ENCODE peak calls at places on chromosomes 12 and 14, in four cellular contexts. S, B, J and C are unnamed samples.

GRCh38 chr14:93234798-93235197 is 27.7 kb downstream of the UBR7 start:
- DNase-seq in S (peak; percentile 19), B (peak; percentile 34), J (peak; percentile 50), C (no peak)

GRCh38 chr14:83463500-83464098 is 1929.9 kb upstream of the SEL1L start:
- DNase-seq in S (peak; percentile 50), B (no peak), J (peak; percentile 61), C (peak; percentile 44)

GRCh38 chr14:60151715-60152114 is 13.5 kb downstream of the DHRS7 start:
- DNase-seq in S (peak; percentile 32), B (peak; percentile 51), J (peak; percentile 97), C (peak; percentile 74)

GRCh38 chr12:96146747-96147146 is 47.4 kb upstream of the ELK3 start:
- DNase-seq in S (no peak), B (no peak), J (no peak), C (no peak)

GRCh38 chr14:33767721-33768457 is 183.0 kb downstream of the EGLN3 start:
- DNase-seq in S (no peak), B (no peak), J (no peak), C (no peak)

GRCh38 chr12:3207858-3208257 is 130.7 kb downstream of the TSPAN9 start:
- DNase-seq in S (peak; percentile 31), B (no peak), J (no peak), C (no peak)

GRCh38 chr12:74431821-74432220 is 105.8 kb upstream of the ATXN7L3B start:
- DNase-seq in S (no peak), B (no peak), J (no peak), C (no peak)

GRCh38 chr14:94310248-94310647 is 12.9 kb downstream of the SERPINA6 start:
- DNase-seq in S (no peak), B (no peak), J (no peak), C (no peak)

GRCh38 chr14:100078997-100079561 is 13.9 kb downstream of the EVL start:
- DNase-seq in S (no peak), B (no peak), J (peak; percentile 85), C (peak; percentile 44)

GRCh38 chr12:66910366-66910974 is 231.6 kb upstream of the GRIP1 start:
- DNase-seq in S (no peak), B (no peak), J (no peak), C (no peak)

DNA sequence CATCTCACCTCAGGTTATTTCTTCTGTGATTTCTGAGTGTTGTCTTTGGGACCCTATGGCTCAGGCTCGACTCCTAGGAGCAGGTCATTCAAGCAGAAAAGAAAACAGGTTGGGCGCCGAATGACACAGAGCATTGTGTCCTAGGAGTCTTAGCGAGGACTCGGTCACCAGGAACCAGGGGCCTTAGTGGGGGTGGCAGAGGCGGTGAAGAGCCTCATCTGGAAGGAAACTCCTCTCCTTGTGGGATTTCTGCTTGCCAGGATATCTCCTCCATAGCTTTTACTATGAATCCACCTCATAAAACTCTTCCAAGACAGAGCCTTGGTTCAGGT is 630 bp downstream of the PLEKHH1 start:
- DNase-seq in S (peak; percentile 51), B (no peak), J (no peak), C (no peak)
- H3K4me3 ChIP-seq in S (no peak overlapping the region), B (peak overlapping the region; percentile 83), J (peak overlapping the region; percentile 59), C (peak overlapping the region; percentile 52)

DNA sequence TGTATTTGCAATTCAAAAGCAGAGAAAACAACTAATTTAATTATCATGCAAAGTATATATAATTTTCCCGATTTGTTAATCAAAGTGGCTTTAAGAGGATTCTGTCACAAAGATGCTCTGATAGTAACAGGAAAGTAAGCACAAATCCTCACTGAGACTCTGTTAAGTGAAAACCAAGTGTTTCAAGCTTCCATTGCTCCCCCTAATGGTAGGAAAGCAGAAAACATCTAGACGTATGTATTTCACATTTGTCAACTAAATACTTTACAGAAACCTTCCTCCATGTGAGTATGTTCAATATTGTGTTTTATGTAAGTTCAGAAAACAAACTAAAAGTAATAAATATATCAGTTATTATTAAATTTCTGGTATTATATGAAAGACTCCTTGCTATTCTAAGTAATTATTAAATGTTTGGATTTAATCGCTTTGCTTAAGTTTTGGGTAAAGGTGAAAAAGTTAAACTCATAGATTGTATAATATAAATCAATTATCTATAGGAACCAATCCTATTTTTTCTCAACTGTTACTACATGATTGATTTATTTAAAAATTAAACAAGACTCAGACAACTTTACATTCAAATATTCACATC is 1.5 kb upstream of the NTS start:
- DNase-seq in S (no peak), B (peak; percentile 9), J (peak; percentile 65), C (peak; percentile 33)
- TF ChIP-seq CTCF in S (peak; percentile 61), B (peak; percentile 77), J (peak; percentile 83), C (peak; percentile 62)

DNA sequence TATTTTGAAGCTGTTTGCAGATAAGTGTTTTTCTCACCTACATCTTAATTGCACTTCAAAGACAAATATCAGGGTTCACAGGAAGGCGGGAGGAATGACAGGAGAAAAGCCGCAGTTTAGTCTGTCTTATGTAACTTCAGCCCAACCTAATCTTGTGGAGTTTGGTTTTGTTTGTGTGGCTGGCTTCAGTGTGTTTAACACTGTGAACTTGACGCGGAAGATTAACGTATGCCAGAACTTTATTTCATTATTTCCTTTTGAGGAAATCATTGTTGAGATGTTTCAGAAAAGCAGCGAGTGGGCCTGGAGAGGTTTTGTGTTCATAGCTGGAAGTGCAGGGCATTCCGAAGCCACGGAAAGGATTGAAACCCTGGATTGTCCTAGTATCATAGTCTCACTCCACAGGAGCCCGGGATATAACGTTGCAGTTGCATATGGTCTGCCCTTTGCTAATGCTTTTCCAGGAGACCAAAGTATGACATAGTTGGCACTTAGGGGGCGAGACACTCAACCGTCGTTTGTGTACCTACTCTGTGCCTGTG is 2.0 kb downstream of the PELI2 start:
- DNase-seq in S (peak; percentile 48), B (no peak), J (peak; percentile 6), C (no peak)
- H3K4me3 ChIP-seq in S (peak overlapping the region; percentile 91), B (no peak overlapping the region), J (peak overlapping the region; percentile 74), C (peak overlapping the region; percentile 51)

GRCh38 chr12:81797100-81797499 is 38.0 kb upstream of the PPFIA2 start:
- DNase-seq in S (no peak), B (peak; percentile 1), J (peak; percentile 4), C (no peak)
- TF ChIP-seq CTCF in S (peak; percentile 23), B (peak; percentile 19), J (peak; percentile 44), C (no peak)

GRCh38 chr14:23067847-23068791 is 10.8 kb upstream of the CDH24 start:
- DNase-seq in S (no peak), B (no peak), J (no peak), C (no peak)

GRCh38 chr14:23071244-23071974 is 14.1 kb upstream of the CDH24 start:
- DNase-seq in S (peak; percentile 87), B (peak; percentile 96), J (peak; percentile 94), C (peak; percentile 87)

GRCh38 chr14:23068792-23069412 is 11.6 kb upstream of the CDH24 start:
- DNase-seq in S (peak; percentile 85), B (peak; percentile 95), J (peak; percentile 95), C (peak; percentile 92)

GRCh38 chr14:23070262-23071129 is 13.2 kb upstream of the CDH24 start:
- DNase-seq in S (no peak), B (no peak), J (no peak), C (no peak)

GRCh38 chr14:23069413-23069806 is 12.1 kb upstream of the CDH24 start:
- DNase-seq in S (no peak), B (no peak), J (no peak), C (no peak)
- H3K4me3 ChIP-seq in S (no peak overlapping the region), B (no peak overlapping the region), J (no peak overlapping the region), C (peak overlapping the region; percentile 79)

GRCh38 chr12:92094751-92095161 is 50.9 kb downstream of the BTG1 start:
- DNase-seq in S (no peak), B (no peak), J (no peak), C (no peak)
- TF ChIP-seq CTCF in S (no peak), B (no peak), J (peak; percentile 29), C (peak; percentile 25)

GRCh38 chr12:51692016-51692415 is 101.0 kb downstream of the SCN8A start:
- DNase-seq in S (no peak), B (no peak), J (no peak), C (no peak)

GRCh38 chr12:51689972-51690371 is 98.9 kb downstream of the SCN8A start:
- DNase-seq in S (no peak), B (no peak), J (no peak), C (no peak)

GRCh38 chr12:51687142-51687935 is 96.3 kb downstream of the SCN8A start:
- DNase-seq in S (no peak), B (no peak), J (peak; percentile 56), C (no peak)

GRCh38 chr12:51683763-51684357 is 92.8 kb downstream of the SCN8A start:
- DNase-seq in S (peak; percentile 60), B (no peak), J (peak; percentile 45), C (no peak)

DNA sequence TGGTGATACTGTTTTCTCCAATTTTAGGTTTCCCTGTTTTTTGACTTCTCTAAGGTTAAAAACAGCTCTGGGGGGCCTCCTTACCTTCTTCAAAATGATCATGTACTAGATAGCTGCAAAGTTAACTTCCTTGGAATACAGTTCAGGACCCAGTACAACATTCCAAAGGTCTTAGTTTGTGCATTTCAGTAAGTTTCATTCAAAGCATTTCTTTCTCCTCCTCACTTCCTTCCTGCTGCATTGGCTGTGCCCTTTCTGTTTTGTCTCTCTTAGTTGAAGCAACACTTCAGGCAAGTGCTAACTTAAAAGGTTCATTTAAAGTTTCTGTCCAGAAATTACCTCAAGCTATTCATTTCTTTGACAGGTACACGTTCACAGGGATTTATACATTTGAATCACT is 95.7 kb downstream of the SCN8A start:
- DNase-seq in S (no peak), B (no peak), J (no peak), C (no peak)
- H3K4me3 ChIP-seq in S (no peak overlapping the region), B (no peak overlapping the region), J (no peak overlapping the region), C (no peak overlapping the region)

DNA sequence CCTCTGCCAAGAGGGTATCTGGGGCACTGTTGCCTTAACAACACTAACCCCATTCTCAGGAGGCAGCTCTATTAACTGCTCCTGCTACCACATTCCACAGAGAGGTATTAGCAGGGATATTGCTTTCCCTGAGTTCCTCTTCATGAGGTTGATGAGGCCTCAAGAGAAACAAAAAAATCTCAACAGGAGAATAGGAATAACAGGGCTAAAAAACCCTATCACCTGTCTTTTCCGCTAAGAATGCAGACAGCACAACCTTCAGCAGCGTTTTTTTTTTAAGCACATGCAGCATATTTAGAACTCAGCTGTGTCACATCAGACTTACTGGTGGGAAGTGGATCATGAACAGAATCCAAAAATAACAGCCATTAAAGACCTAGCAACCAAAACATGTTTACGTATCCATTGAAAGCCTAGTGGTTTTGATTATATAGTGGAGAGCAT is 29.2 kb downstream of the ATF7 start:
- DNase-seq in S (no peak), B (no peak), J (peak; percentile 48), C (peak; percentile 55)
- TF ChIP-seq CTCF in S (no peak), B (no peak), J (no peak), C (no peak)

GRCh38 chr12:53048033-53048779 is 1.7 kb upstream of the TNS2 start:
- DNase-seq in S (peak; percentile 90), B (peak; percentile 55), J (no peak), C (no peak)
- H3K4me3 ChIP-seq in S (no peak overlapping the region), B (peak overlapping the region; percentile 54), J (peak overlapping the region; percentile 89), C (peak overlapping the region; percentile 57)